ENCODE peak calls at places on chromosomes 7 and 10, in ten cellular contexts. N is thyroid gland, F is PC-3, Q is neural progenitor cell, H is lung, O is HCT116, E is psoas muscle, A is spleen, W is uterus, V is right lobe of liver. D is an unnamed sample. For H3K4me1, the result is how much of the 10 kb centered on the place peaks cover.

GRCh38 chr10:89337493-89337892 is 9.7 kb downstream of the IFIT3 start:
- DNase-seq in E (no peak), Q (no peak), V (no peak), N (no peak), A (no peak), W (no peak), F (no peak), H (no peak), O (peak), D (no peak)

GRCh38 chr7:1024876-1025746 is 19.2 kb upstream of the GPR146 start:
- DNase-seq in O (no peak), V (no peak), H (no peak), Q (no peak), N (no peak), E (peak), A (peak), F (no peak), W (no peak), D (no peak)

GRCh38 chr7:99791021-99791420 is 7.0 kb upstream of the CYP3A4 start:
- DNase-seq in F (peak), N (no peak), H (no peak), V (no peak), A (no peak), Q (no peak), E (no peak), O (no peak), W (no peak), D (no peak)

GRCh38 chr7:95628831-95629439 is 32.6 kb upstream of the PDK4 start:
- DNase-seq in F (no peak), Q (no peak), O (no peak), E (no peak), N (no peak), H (no peak), V (no peak), A (no peak), W (no peak), D (no peak)

GRCh38 chr7:8433477-8434289 is at the start of gene NXPH1:
- DNase-seq in F (no peak), N (no peak), H (no peak), O (no peak), W (no peak), Q (peak), A (peak), E (no peak), V (no peak), D (no peak)

GRCh38 chr7:127189074-127189473 is 63.7 kb downstream of the GRM8 start:
- DNase-seq in H (no peak), E (no peak), W (no peak), V (no peak), N (no peak), A (no peak), F (peak), O (no peak), Q (no peak), D (no peak)

GRCh38 chr10:66748217-66748616 is 177.6 kb upstream of the LRRTM3 start:
- DNase-seq in Q (no peak), F (peak), H (no peak), W (no peak), A (no peak), E (no peak), O (no peak), N (no peak), V (no peak), D (no peak)

GRCh38 chr7:40717242-40717641 is 582.4 kb downstream of the SUGCT start:
- DNase-seq in E (peak), O (peak), W (no peak), N (peak), F (peak), H (peak), A (no peak), Q (peak), V (peak), D (no peak)

GRCh38 chr10:124632566-124632965 is 111.6 kb downstream of the FAM53B start:
- DNase-seq in O (no peak), F (no peak), H (no peak), Q (no peak), V (no peak), N (peak), A (peak), E (no peak), W (no peak), D (no peak)

GRCh38 chr7:2956526-2957368 is 86.9 kb downstream of the CARD11 start:
- DNase-seq in E (no peak), H (no peak), N (no peak), W (no peak), A (no peak), F (peak), O (peak), Q (no peak), V (no peak), D (peak)

GRCh38 chr7:85821926-85822325 is 635.1 kb upstream of the SEMA3D start:
- DNase-seq in V (no peak), O (no peak), F (no peak), A (peak), H (no peak), E (no peak), Q (no peak), W (no peak), N (no peak), D (no peak)

GRCh38 chr10:12784646-12785045 is 216.9 kb downstream of the CCDC3 start:
- DNase-seq in H (no peak), W (no peak), V (no peak), E (no peak), N (no peak), F (no peak), O (no peak), Q (no peak), A (no peak), D (no peak)

GRCh38 chr10:101650841-101651240 is 44.1 kb downstream of the FBXW4 start:
- DNase-seq in N (no peak), O (no peak), A (no peak), F (no peak), Q (peak), H (no peak), W (no peak), V (no peak), E (no peak), D (no peak)

GRCh38 chr10:70418229-70418628 is 14.3 kb downstream of the EIF4EBP2 start:
- DNase-seq in F (peak), V (no peak), W (no peak), E (no peak), Q (no peak), O (no peak), H (no peak), A (no peak), N (no peak), D (no peak)

GRCh38 chr10:48993627-48994026 is 54.0 kb upstream of the LRRC18 start:
- DNase-seq in F (no peak), A (no peak), V (no peak), N (no peak), H (no peak), Q (no peak), O (no peak), E (no peak), W (no peak), D (no peak)

GRCh38 chr10:30647089-30647488 is 17.5 kb upstream of the LYZL2 start:
- DNase-seq in H (no peak), V (no peak), W (no peak), A (no peak), Q (no peak), E (no peak), N (no peak), O (no peak), F (no peak), D (no peak)

GRCh38 chr10:110843031-110843430 is 28.7 kb upstream of the PDCD4 start:
- DNase-seq in N (no peak), Q (no peak), H (no peak), O (no peak), E (no peak), F (no peak), V (no peak), A (no peak), W (peak), D (peak)

GRCh38 chr7:116598278-116598677 is 73.4 kb downstream of the CAV1 start:
- DNase-seq in N (no peak), Q (peak), A (no peak), V (peak), E (no peak), W (no peak), O (no peak), H (no peak), F (peak), D (no peak)

GRCh38 chr7:28346972-28347371 is 65.3 kb upstream of the CREB5 start:
- DNase-seq in E (no peak), A (no peak), Q (no peak), H (no peak), V (no peak), W (no peak), O (no peak), F (peak), N (no peak), D (no peak)

GRCh38 chr7:127674361-127674760 is 22.4 kb downstream of the SND1 start:
- DNase-seq in Q (no peak), A (no peak), V (no peak), W (no peak), O (no peak), F (no peak), H (no peak), E (no peak), N (no peak), D (no peak)

GRCh38 chr10:32232378-32232777 is 114.6 kb downstream of the EPC1 start:
- DNase-seq in V (no peak), Q (no peak), W (no peak), H (no peak), E (no peak), A (no peak), F (no peak), O (no peak), N (no peak), D (no peak)

GRCh38 chr7:106999023-106999422 is 45.5 kb upstream of the PRKAR2B start:
- DNase-seq in A (no peak), O (no peak), V (no peak), N (no peak), W (no peak), E (no peak), Q (no peak), F (no peak), H (no peak), D (no peak)

DNA sequence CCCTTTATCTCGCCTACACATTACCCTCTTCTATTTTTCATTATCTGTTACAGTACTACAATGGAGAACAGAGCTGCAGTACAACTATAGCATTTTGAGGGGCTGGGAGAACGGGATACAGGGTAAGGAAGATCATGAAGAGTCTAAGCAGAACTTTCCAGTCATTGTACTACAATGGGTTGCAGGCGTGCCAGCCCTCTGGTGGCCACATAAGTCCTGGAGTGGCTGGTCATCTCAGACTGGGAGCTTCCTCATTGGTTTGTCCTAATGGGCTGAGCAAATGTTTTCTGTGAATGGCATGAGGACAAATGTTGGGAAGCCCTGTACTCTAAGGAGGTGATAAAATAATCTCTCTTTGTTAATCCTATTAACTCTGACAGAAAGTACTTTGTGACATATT is 33.0 kb downstream of the TMEM106B start:
- DNase-seq in E (no peak), A (no peak), V (no peak), W (no peak), N (peak), H (no peak), Q (peak), O (peak), F (peak), D (no peak)
- TF ChIP-seq CTCF in E (peak), A (no peak), V (peak), W (no peak), N (no peak), H (no peak), Q (peak), O (peak), F (peak), D (peak)

GRCh38 chr10:127043312-127043711 is 138.1 kb downstream of the DOCK1 start:
- DNase-seq in A (no peak), F (no peak), N (no peak), V (no peak), E (no peak), O (no peak), H (no peak), Q (no peak), W (no peak), D (no peak)
- H3K4me1 ChIP-seq in A (under half), F (under half), N (under half), V (under half), E (under half), O (under half), H (under half), Q (under half), W (under half), D (under half)

GRCh38 chr10:5448333-5449048 is 36.1 kb downstream of the NET1 start:
- DNase-seq in H (no peak), A (no peak), F (no peak), V (no peak), O (no peak), W (no peak), Q (no peak), N (no peak), E (no peak), D (no peak)

GRCh38 chr10:5449823-5450222 is 37.5 kb downstream of the NET1 start:
- DNase-seq in W (peak), E (no peak), A (no peak), H (no peak), F (peak), N (no peak), Q (peak), O (no peak), V (no peak), D (no peak)

GRCh38 chr10:5453749-5454489 is 41.6 kb downstream of the NET1 start:
- DNase-seq in E (no peak), N (peak), V (no peak), H (no peak), Q (no peak), A (no peak), F (no peak), O (no peak), W (no peak), D (no peak)

GRCh38 chr10:5449227-5449626 is 36.9 kb downstream of the NET1 start:
- DNase-seq in H (no peak), E (no peak), O (no peak), V (no peak), A (no peak), W (no peak), N (no peak), F (no peak), Q (no peak), D (no peak)

DNA sequence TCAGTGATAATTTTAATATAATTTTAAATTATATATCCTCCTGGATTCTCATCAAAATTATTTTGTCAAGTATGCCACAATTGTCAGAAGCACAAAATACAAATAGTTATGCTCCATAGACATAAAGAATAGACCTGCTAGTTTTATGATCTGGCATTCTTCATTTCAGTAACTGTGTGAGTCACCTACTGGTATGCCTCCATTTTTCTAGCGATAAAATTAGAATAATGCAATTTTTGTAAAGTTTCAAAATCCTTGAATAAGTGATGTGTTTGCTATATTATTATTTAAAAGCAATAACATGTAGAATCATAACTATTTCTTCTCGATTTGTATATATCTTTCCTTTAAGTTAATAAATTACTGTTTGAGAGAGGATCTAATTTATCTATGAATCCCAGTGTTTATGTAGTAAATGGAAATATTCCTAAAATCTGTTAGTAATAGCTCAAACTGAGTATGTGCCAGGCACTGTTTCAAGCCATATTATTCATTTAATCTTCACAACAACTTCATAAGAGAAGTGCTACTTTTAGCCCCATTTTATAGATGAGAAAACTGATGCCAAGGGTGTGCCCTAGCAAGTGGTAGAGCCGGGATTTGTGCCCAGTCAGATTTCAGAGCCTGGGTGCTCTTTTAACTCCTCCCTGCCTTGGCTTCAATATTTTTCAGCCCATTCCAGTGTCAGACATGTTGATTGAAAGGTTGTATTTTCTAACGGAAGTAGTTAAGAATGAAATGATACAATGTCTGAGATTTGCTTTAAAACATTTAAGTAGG is 38.4 kb downstream of the NET1 start:
- DNase-seq in V (no peak), Q (no peak), W (no peak), O (no peak), A (no peak), N (no peak), E (no peak), F (no peak), H (no peak), D (no peak)
- H3K4me3 ChIP-seq in V (no peak), Q (no peak), W (no peak), O (no peak), A (no peak), N (no peak), E (peak), F (peak), H (no peak), D (peak)

GRCh38 chr7:90631502-90631901 is 35.4 kb downstream of the CDK14 start:
- DNase-seq in H (no peak), W (no peak), F (no peak), Q (no peak), E (no peak), N (no peak), O (no peak), V (no peak), A (no peak), D (no peak)

GRCh38 chr7:90625051-90625450 is 28.9 kb downstream of the CDK14 start:
- DNase-seq in O (no peak), F (no peak), Q (no peak), V (no peak), H (no peak), W (no peak), N (no peak), E (no peak), A (no peak), D (no peak)

GRCh38 chr7:90625562-90625961 is 29.4 kb downstream of the CDK14 start:
- DNase-seq in N (peak), E (peak), H (peak), W (peak), V (no peak), O (no peak), A (no peak), F (peak), Q (peak), D (no peak)

GRCh38 chr7:90626011-90626410 is 29.9 kb downstream of the CDK14 start:
- DNase-seq in V (no peak), H (no peak), F (peak), N (no peak), Q (no peak), E (no peak), O (no peak), A (no peak), W (no peak), D (no peak)

GRCh38 chr7:90629306-90629918 is 33.3 kb downstream of the CDK14 start:
- DNase-seq in N (no peak), V (no peak), W (no peak), E (no peak), F (peak), H (no peak), O (peak), Q (peak), A (no peak), D (no peak)
- TF ChIP-seq CTCF in N (no peak), V (peak), W (peak), E (peak), F (peak), H (peak), O (peak), Q (peak), A (peak), D (peak)

D was measured in Peyer's patch.